ENCODE peak calls at places on chromosomes 5 and 9, in eight cellular contexts. C is lung; Y is GM10248; G is EL; U is CMK; Q is HTR-8/SVneo; D is NCI-H510A treated with DMSO at 0.1 percent for 48 hours; J is stimulated activated CD4-positive, alpha-beta T cell treated with anti-CD3 and anti-CD28 coated beads, Interleukin-12 subunit alpha, Interleukin-12 subunit beta, amount 100 ng/mL, for 24 hours. I is an unnamed sample.

GRCh38 chr9:82920154-82920553 is 142.8 kb downstream of the RASEF start:
- DNase-seq in J (no peak), U (no peak), D (no peak), Q (no peak), C (no peak), Y (no peak), G (no peak), I (no peak)

GRCh38 chr5:173944512-173944911 is 44.5 kb upstream of the C5orf47 start:
- DNase-seq in J (no peak), C (no peak), Y (no peak), Q (no peak), U (no peak), D (no peak), G (no peak), I (no peak)

GRCh38 chr9:81592890-81593271 is 96.5 kb downstream of the TLE1 start:
- DNase-seq in D (no peak), Q (no peak), C (peak; percentile 30), G (no peak), U (no peak), J (no peak), Y (no peak), I (no peak)

GRCh38 chr9:110049699-110050450 is 158.1 kb downstream of the C9orf152 start:
- DNase-seq in Q (no peak), Y (peak; percentile 32), G (peak; percentile 53), C (no peak), D (peak; percentile 37), J (peak; percentile 7), U (no peak), I (peak; percentile 15)

GRCh38 chr5:135220394-135221186 is 178.4 kb downstream of the MACROH2A1 start:
- DNase-seq in Y (no peak), Q (no peak), G (no peak), J (no peak), D (no peak), U (no peak), C (no peak), I (no peak)

GRCh38 chr9:99873531-99873930 is 32.9 kb upstream of the STX17 start:
- DNase-seq in C (no peak), Y (no peak), U (no peak), Q (peak; percentile 1), J (no peak), G (peak; percentile 46), D (no peak), I (no peak)

GRCh38 chr9:104903609-104904008 is 24.3 kb downstream of the ABCA1 start:
- DNase-seq in Q (no peak), J (no peak), Y (no peak), U (no peak), D (no peak), G (peak; percentile 13), C (no peak), I (no peak)

GRCh38 chr5:143399616-143400540 is 3.6 kb downstream of the NR3C1 start:
- DNase-seq in Y (no peak), Q (no peak), D (no peak), C (no peak), G (no peak), U (no peak), J (no peak), I (no peak)

GRCh38 chr5:139760066-139761056 is 35.2 kb upstream of the PSD2 start:
- DNase-seq in C (no peak), D (no peak), Y (no peak), G (peak; percentile 55), J (no peak), U (no peak), Q (no peak), I (no peak)

GRCh38 chr5:178163772-178164735 is 10.4 kb upstream of the NHP2 start:
- DNase-seq in J (peak; percentile 93), U (no peak), G (peak; percentile 71), D (peak; percentile 91), Q (peak; percentile 87), C (peak; percentile 90), Y (peak; percentile 92), I (peak; percentile 86)

GRCh38 chr9:79023134-79023577 is 548.6 kb upstream of the TLE4 start:
- DNase-seq in D (no peak), Y (no peak), J (no peak), Q (peak; percentile 48), G (peak; percentile 96), U (no peak), C (no peak), I (peak; percentile 62)

GRCh38 chr5:67214713-67215591 is 18.4 kb upstream of the CD180 start:
- DNase-seq in Y (no peak), D (peak; percentile 26), J (no peak), C (peak; percentile 66), Q (no peak), G (no peak), U (no peak), I (no peak)

GRCh38 chr5:142829821-142830220 is 59.6 kb downstream of the ARHGAP26 start:
- DNase-seq in Y (no peak), U (no peak), C (no peak), D (no peak), J (no peak), G (peak; percentile 78), Q (no peak), I (no peak)

GRCh38 chr9:3434594-3434993 is 91.2 kb downstream of the RFX3 start:
- DNase-seq in U (no peak), Q (no peak), G (peak; percentile 16), J (no peak), C (no peak), Y (no peak), D (no peak), I (no peak)

GRCh38 chr9:107068581-107068980 is 205.6 kb downstream of the ZNF462 start:
- DNase-seq in Y (no peak), D (no peak), C (no peak), Q (no peak), U (no peak), J (no peak), G (no peak), I (peak; percentile 42)

GRCh38 chr5:134136221-134136631 is 21.7 kb downstream of the TCF7 start:
- DNase-seq in G (no peak), C (no peak), Y (no peak), Q (no peak), J (no peak), D (no peak), U (no peak), I (no peak)

GRCh38 chr5:93611900-93612898 is 29.2 kb downstream of the NR2F1 start:
- DNase-seq in D (peak; percentile 27), Q (peak; percentile 18), G (peak; percentile 47), C (no peak), U (no peak), J (no peak), Y (no peak), I (peak; percentile 24)

GRCh38 chr5:161094411-161094810 is 242.4 kb upstream of the ATP10B start:
- DNase-seq in Y (no peak), C (no peak), J (no peak), G (peak; percentile 5), U (no peak), Q (no peak), D (no peak), I (no peak)

GRCh38 chr9:134634190-134634589 is 7.4 kb upstream of the COL5A1 start:
- DNase-seq in Y (no peak), C (no peak), G (no peak), U (no peak), Q (no peak), D (no peak), J (no peak), I (no peak)

GRCh38 chr5:56829137-56829536 is 13.8 kb downstream of the MAP3K1 start:
- DNase-seq in G (no peak), Q (no peak), C (no peak), Y (no peak), J (peak; percentile 53), D (no peak), U (no peak), I (peak; percentile 78)

GRCh38 chr5:172142709-172143215 is 45.3 kb downstream of the STK10 start:
- DNase-seq in G (no peak), J (no peak), U (peak; percentile 84), C (no peak), D (no peak), Q (no peak), Y (no peak), I (no peak)

GRCh38 chr5:138873096-138873885 is 1.8 kb downstream of the LRRTM2 start:
- DNase-seq in Y (no peak), U (no peak), J (no peak), C (no peak), Q (no peak), G (no peak), D (no peak), I (no peak)

GRCh38 chr9:95103385-95104087 is 214.0 kb downstream of the FANCC start:
- DNase-seq in C (no peak), D (peak; percentile 46), Q (no peak), J (no peak), G (no peak), Y (no peak), U (no peak), I (no peak)

GRCh38 chr9:112063151-112063550 is 111.9 kb downstream of the SUSD1 start:
- DNase-seq in J (no peak), Q (no peak), Y (no peak), U (no peak), C (no peak), G (no peak), D (no peak), I (no peak)

GRCh38 chr9:130262771-130263170 is 2.8 kb upstream of the HMCN2 start:
- DNase-seq in U (no peak), Q (no peak), J (no peak), C (no peak), D (no peak), Y (peak; percentile 6), G (no peak), I (no peak)

GRCh38 chr9:70120834-70121510 is 77.3 kb downstream of the MAMDC2 start:
- DNase-seq in C (peak; percentile 36), Q (peak; percentile 53), J (no peak), Y (no peak), G (peak; percentile 95), U (no peak), D (no peak), I (peak; percentile 10)

GRCh38 chr5:40550481-40550880 is 129.2 kb upstream of the PTGER4 start:
- DNase-seq in Y (no peak), D (no peak), G (no peak), J (no peak), C (no peak), Q (no peak), U (no peak), I (no peak)

GRCh38 chr5:18000744-18001143 is 366.5 kb downstream of the TAF11L14 start:
- DNase-seq in J (no peak), G (no peak), D (no peak), Y (no peak), C (no peak), U (peak; percentile 80), Q (no peak), I (no peak)

GRCh38 chr5:148828461-148829247 is 2.2 kb downstream of the ADRB2 start:
- DNase-seq in G (peak; percentile 36), U (no peak), J (no peak), Y (no peak), D (peak; percentile 17), Q (no peak), C (peak; percentile 52), I (no peak)

GRCh38 chr9:129275626-129276247 is 97.7 kb upstream of the IER5L start:
- DNase-seq in C (no peak), Y (no peak), J (no peak), D (no peak), Q (peak; percentile 80), G (peak; percentile 77), U (no peak), I (no peak)

GRCh38 chr5:150816946-150817345 is 29.4 kb upstream of the IRGM start:
- DNase-seq in J (no peak), U (no peak), D (no peak), C (no peak), G (no peak), Y (no peak), Q (no peak), I (no peak)

GRCh38 chr9:20524776-20525175 is 97.5 kb downstream of the MLLT3 start:
- DNase-seq in U (no peak), C (no peak), G (peak; percentile 17), J (no peak), D (no peak), Q (no peak), Y (no peak), I (no peak)

GRCh38 chr9:95085861-95086563 is 231.5 kb downstream of the FANCC start:
- DNase-seq in U (no peak), J (no peak), C (no peak), G (no peak), D (peak; percentile 22), Q (no peak), Y (no peak), I (no peak)

GRCh38 chr5:60163762-60164161 is 270.2 kb upstream of the PDE4D start:
- DNase-seq in G (peak; percentile 57), Q (no peak), Y (no peak), C (no peak), J (no peak), U (no peak), D (no peak), I (no peak)

I was measured in LoVo.